ENCODE peak calls at places on chromosomes 11 and 22, in four cellular contexts. P is tibial artery; Z is small intestine; J is CD8-positive, alpha-beta memory T cell. N is an unnamed sample. For H3K4me1, the result is how much of the 10 kb centered on the place peaks cover.

GRCh38 chr22:28497188-28497587 is 182.5 kb downstream of the TTC28 start:
- DNase-seq in P (no peak), J (no peak), Z (no peak), N (no peak)

GRCh38 chr11:66299189-66299588 is 7.5 kb downstream of the TMEM151A start:
- DNase-seq in J (no peak), Z (no peak), P (no peak), N (no peak)

GRCh38 chr11:105937738-105938137 is 84.3 kb downstream of the MSANTD4 start:
- DNase-seq in J (no peak), Z (no peak), P (no peak), N (no peak)

GRCh38 chr11:19919050-19919561 is 206.5 kb downstream of the NAV2 start:
- DNase-seq in P (peak), Z (no peak), J (no peak), N (no peak)

GRCh38 chr11:39570526-39570925 is 1888.9 kb downstream of the LRRC4C start:
- DNase-seq in P (no peak), J (no peak), Z (no peak), N (no peak)

GRCh38 chr11:4167758-4168157 is 73.2 kb downstream of the RRM1 start:
- DNase-seq in J (no peak), Z (no peak), P (no peak), N (no peak)

GRCh38 chr11:102456381-102456780 is 3.8 kb upstream of the TMEM123 start:
- DNase-seq in J (no peak), P (no peak), Z (no peak), N (no peak)

GRCh38 chr11:64885367-64886286 is 7.2 kb upstream of the EHD1 start:
- DNase-seq in J (no peak), P (no peak), Z (peak), N (no peak)

GRCh38 chr11:62001450-62002178 is 34.2 kb upstream of the FTH1 start:
- DNase-seq in P (peak), Z (peak), J (no peak), N (no peak)

GRCh38 chr11:117045196-117045595 is 53.0 kb downstream of the SIK3 start:
- DNase-seq in J (no peak), Z (peak), P (no peak), N (no peak)

GRCh38 chr11:46696212-46696558 is 4.2 kb downstream of the ARHGAP1 start:
- DNase-seq in J (no peak), Z (no peak), P (peak), N (no peak)

GRCh38 chr11:46695345-46696211 is 4.8 kb downstream of the ARHGAP1 start:
- DNase-seq in J (no peak), Z (no peak), P (no peak), N (no peak)

GRCh38 chr11:46698597-46698996 is 1.8 kb downstream of the ARHGAP1 start:
- DNase-seq in P (no peak), J (no peak), Z (no peak), N (no peak)

GRCh38 chr11:46697303-46697702 is 3.1 kb downstream of the ARHGAP1 start:
- DNase-seq in J (no peak), Z (no peak), P (no peak), N (no peak)

DNA sequence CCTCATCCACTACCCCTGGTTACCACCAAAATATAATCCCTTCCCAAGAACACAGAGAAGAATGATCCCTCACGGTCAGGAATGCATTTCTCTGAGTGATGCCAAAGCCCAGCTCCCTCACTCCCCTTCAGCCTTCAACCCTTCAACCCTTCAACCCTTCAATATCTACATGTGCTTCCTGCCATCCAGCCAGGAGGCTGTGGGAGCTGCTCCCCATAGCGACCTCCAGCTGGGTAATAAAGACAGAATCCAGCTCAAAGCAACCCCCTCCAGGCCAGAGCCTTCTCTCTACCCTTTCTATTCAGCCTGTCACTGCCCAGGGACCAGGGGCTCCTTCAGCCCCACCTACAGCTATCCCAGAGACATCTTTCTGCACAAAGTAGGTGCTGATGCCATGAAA is 2.7 kb downstream of the ARHGAP1 start:
- DNase-seq in P (no peak), Z (no peak), J (no peak), N (no peak)
- H3K27ac ChIP-seq in P (peak), Z (no peak), J (no peak), N (no peak)

DNA sequence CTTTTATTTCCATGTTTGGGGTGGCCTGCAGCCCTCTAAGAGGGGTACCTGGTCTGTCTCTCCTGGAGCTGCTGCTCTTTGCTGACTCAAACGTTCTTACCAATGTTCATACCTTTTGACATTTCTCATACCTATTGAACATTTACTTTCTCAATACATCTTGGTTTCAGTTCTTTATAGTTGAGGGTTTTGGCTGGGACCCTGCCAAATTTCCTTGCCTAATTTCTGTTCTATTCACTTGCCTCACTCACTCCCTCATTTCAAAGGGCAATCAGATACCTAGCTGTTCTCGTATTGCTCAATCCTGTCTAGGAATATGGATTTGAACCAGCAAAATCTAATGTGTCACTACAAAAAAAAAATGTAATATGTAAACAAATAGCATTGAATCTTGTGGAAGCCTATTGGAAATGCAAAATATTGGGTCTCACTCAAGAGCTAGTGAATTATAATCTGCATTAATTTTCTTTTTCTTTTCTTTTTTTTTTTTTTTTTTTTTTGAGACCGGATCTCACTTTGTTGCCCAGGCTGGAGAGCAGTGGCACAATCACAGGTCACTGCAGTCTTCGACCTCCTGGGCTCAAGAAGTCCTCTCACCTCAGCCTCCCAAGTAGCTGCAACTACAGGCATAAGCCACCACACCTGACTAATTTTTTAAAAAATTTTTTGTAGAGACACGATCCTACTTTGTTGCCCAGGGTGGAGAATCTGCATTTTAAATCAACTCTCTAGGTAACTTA is 7.5 kb downstream of the OR6M1 start:
- DNase-seq in J (no peak), Z (no peak), P (no peak), N (no peak)
- H3K4me1 ChIP-seq in J (under half), Z (under half), P (under half), N (under half)

DNA sequence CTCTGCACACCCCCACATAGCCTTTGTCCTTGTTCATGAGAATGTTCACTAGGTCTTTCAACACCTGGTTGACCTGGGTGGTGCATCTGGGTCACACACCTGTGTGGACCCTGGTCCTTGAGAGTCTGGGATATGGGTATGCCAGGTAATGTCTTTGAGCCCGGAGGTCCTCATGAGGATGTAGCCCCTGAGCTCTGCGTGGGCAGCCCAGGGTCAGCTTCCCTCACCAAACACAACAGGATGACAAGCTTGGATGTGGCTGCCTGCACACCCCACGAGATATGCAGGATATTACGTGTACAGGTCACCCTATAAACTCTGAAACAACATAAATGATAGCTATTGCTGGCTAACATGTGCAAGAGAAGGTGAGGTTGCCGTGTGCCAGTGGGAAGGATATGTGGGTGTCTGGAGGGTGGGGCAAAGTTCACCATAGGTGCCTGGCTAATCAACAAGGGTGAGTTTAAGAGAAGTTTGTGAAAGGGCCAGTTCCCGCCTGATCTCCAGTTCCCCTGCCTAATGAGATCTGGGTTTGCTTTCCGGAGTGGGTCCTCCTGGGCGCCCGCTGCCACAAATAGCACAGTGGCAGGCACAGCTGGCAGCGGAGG is 1.3 kb upstream of the PPARA start:
- DNase-seq in P (no peak), J (peak), Z (peak), N (no peak)
- H3K4me3 ChIP-seq in P (peak), J (peak), Z (no peak), N (peak)

GRCh38 chr11:131165036-131165435 is 205.4 kb upstream of the NTM start:
- DNase-seq in P (no peak), J (no peak), Z (no peak), N (no peak)
- H3K27ac ChIP-seq in P (no peak), J (no peak), Z (no peak), N (no peak)

N was measured in iPS DF 6.9.